ENCODE peak calls at places on chromosomes 7 and 10, in eight cellular contexts. Q is M059J; W is HuH-7; A is spleen; O is activated CD4-positive, alpha-beta T cell treated with anti-CD3 and anti-CD28 coated beads, Interleukin-2, amount 10 ng/mL, durations not matched to agents 24 days and 14 days; V is COLO829; F is GDM1; S is endothelial cell. B is an unnamed sample.
A peak's percentile ranks its signal among the peaks of the same experiment; 100 is the strongest.

GRCh38 chr7:88338521-88338920 is 31.8 kb upstream of the STEAP4 start:
- DNase-seq in W (no peak), Q (no peak), S (no peak), V (no peak), F (no peak), O (no peak), A (no peak), B (no peak)

GRCh38 chr7:132865366-132865765 is 216.5 kb downstream of the CHCHD3 start:
- DNase-seq in W (no peak), V (no peak), F (no peak), O (no peak), Q (no peak), A (no peak), S (peak; percentile 5), B (no peak)

GRCh38 chr7:17044868-17045267 is 163.1 kb upstream of the AGR3 start:
- DNase-seq in F (no peak), O (no peak), A (no peak), S (no peak), Q (no peak), V (no peak), W (no peak), B (no peak)

GRCh38 chr7:107563072-107563760 is 504 bp downstream of the COG5 start:
- DNase-seq in O (no peak), W (peak; percentile 62), A (no peak), F (no peak), V (no peak), Q (peak; percentile 61), S (no peak), B (no peak)

GRCh38 chr7:5831196-5831595 is 49.4 kb upstream of the OCM start:
- DNase-seq in V (no peak), F (no peak), A (no peak), W (no peak), Q (no peak), O (no peak), S (no peak), B (no peak)

GRCh38 chr7:79529896-79530235 is 76.4 kb upstream of the MAGI2 start:
- DNase-seq in S (no peak), Q (peak; percentile 57), O (no peak), A (no peak), W (no peak), F (no peak), V (no peak), B (peak; percentile 45)

GRCh38 chr7:25989140-25989705 is 162.8 kb upstream of the NFE2L3 start:
- DNase-seq in W (no peak), O (no peak), S (no peak), V (no peak), Q (no peak), A (no peak), F (no peak), B (no peak)

GRCh38 chr10:27679996-27680395 is 65.6 kb downstream of the MKX start:
- DNase-seq in S (no peak), O (no peak), W (no peak), Q (no peak), V (no peak), A (no peak), F (no peak), B (no peak)

GRCh38 chr10:68606918-68607317 is 46.8 kb downstream of the TET1 start:
- DNase-seq in A (no peak), O (no peak), V (no peak), S (no peak), Q (no peak), W (no peak), F (no peak), B (no peak)

GRCh38 chr10:59905066-59905734 is 1.2 kb downstream of the CCDC6 start:
- DNase-seq in A (peak; percentile 86), S (peak; percentile 56), W (no peak), F (no peak), O (peak; percentile 76), Q (peak; percentile 27), V (peak; percentile 8), B (no peak)

GRCh38 chr7:47635091-47636090 is 53.5 kb upstream of the TNS3 start:
- DNase-seq in A (no peak), V (no peak), Q (peak; percentile 88), W (peak; percentile 64), F (no peak), S (no peak), O (no peak), B (no peak)

GRCh38 chr10:99983280-99983988 is 26.3 kb downstream of the DNMBP start:
- DNase-seq in W (no peak), Q (no peak), O (no peak), V (no peak), A (no peak), S (peak; percentile 4), F (peak; percentile 8), B (peak; percentile 68)

GRCh38 chr10:125407000-125407502 is 246.7 kb upstream of the CTBP2 start:
- DNase-seq in V (no peak), S (no peak), W (no peak), O (no peak), F (no peak), A (no peak), Q (peak; percentile 93), B (no peak)

GRCh38 chr7:155257482-155258232 is 40.0 kb upstream of the INSIG1 start:
- DNase-seq in V (no peak), W (no peak), A (no peak), Q (peak; percentile 96), S (no peak), O (no peak), F (no peak), B (no peak)

GRCh38 chr7:81882086-81882485 is 112.2 kb upstream of the HGF start:
- DNase-seq in W (no peak), S (no peak), V (no peak), A (no peak), Q (no peak), O (no peak), F (no peak), B (no peak)

GRCh38 chr7:57203161-57203791 is 71.0 kb upstream of the ZNF479 start:
- DNase-seq in W (no peak), F (no peak), O (no peak), A (peak; percentile 61), V (no peak), S (no peak), Q (no peak), B (no peak)

GRCh38 chr10:100986952-100987684 is at the start of the genes MRPL43 and TWNK:
- DNase-seq in W (peak; percentile 88), V (peak; percentile 53), O (peak; percentile 96), S (peak; percentile 80), A (peak; percentile 95), Q (peak; percentile 74), F (peak; percentile 49), B (no peak)

GRCh38 chr7:123690550-123690949 is 34.9 kb downstream of the LMOD2 start:
- DNase-seq in O (no peak), S (no peak), A (no peak), V (no peak), Q (no peak), W (no peak), F (no peak), B (no peak)

GRCh38 chr10:11602919-11603523 is 8.4 kb downstream of the USP6NL start:
- DNase-seq in F (no peak), S (no peak), V (no peak), Q (peak; percentile 36), A (no peak), O (no peak), W (peak; percentile 56), B (no peak)

GRCh38 chr7:55588379-55588699 is 16.0 kb upstream of the VOPP1 start:
- DNase-seq in F (no peak), S (no peak), W (no peak), O (peak; percentile 55), Q (no peak), A (no peak), V (no peak), B (no peak)

GRCh38 chr10:31071232-31071999 is 39.8 kb upstream of the ZNF438 start:
- DNase-seq in F (no peak), S (no peak), O (no peak), W (no peak), Q (peak; percentile 43), A (no peak), V (no peak), B (no peak)

GRCh38 chr7:140509789-140510188 is 30.5 kb upstream of the MKRN1 start:
- DNase-seq in W (no peak), O (no peak), V (no peak), S (no peak), Q (no peak), F (no peak), A (no peak), B (no peak)

B was measured in HS-5.